ENCODE peak calls at places on chromosomes 16 and 17, in five cellular contexts. F is A549, S is heart left ventricle, K is HCT116, G is upper lobe of left lung. Z is an unnamed sample.

GRCh38 chr17:3660311-3660891 is 8.0 kb downstream of the TAX1BP3 start:
- ATAC-seq in S (peak), G (no peak), K (peak), F (peak), Z (no peak)

GRCh38 chr17:7184091-7184488 is 4.9 kb upstream of the ASGR1 start:
- ATAC-seq in F (peak), G (peak), S (peak), K (no peak), Z (no peak)

GRCh38 chr16:29962344-29962994 is 590 bp downstream of the TMEM219 start:
- ATAC-seq in F (peak), S (peak), K (no peak), G (peak), Z (peak)

GRCh38 chr17:1414001-1414574 is 14.1 kb upstream of the YWHAE start:
- ATAC-seq in S (peak), K (no peak), F (peak), G (no peak), Z (no peak)

GRCh38 chr17:7109461-7110322 is 4.9 kb downstream of the ASGR2 start:
- ATAC-seq in K (no peak), S (no peak), F (no peak), G (no peak), Z (no peak)

GRCh38 chr17:12388206-12388605 is 277.5 kb upstream of the MYOCD start:
- ATAC-seq in G (no peak), S (no peak), F (peak), K (no peak), Z (no peak)

GRCh38 chr16:77877712-77878111 is 89.3 kb downstream of the VAT1L start:
- ATAC-seq in K (peak), G (no peak), S (no peak), F (no peak), Z (no peak)

GRCh38 chr17:37359682-37360188 is 16.1 kb upstream of the C17orf78 start:
- ATAC-seq in K (peak), S (no peak), F (peak), G (no peak), Z (no peak)

GRCh38 chr16:85354623-85355514 is 242.6 kb upstream of the CIBAR2 start:
- ATAC-seq in S (no peak), G (peak), F (no peak), K (no peak), Z (no peak)

GRCh38 chr17:32523827-32524552 is 37.2 kb downstream of the CDK5R1 start:
- ATAC-seq in F (no peak), G (no peak), K (no peak), S (no peak), Z (no peak)

GRCh38 chr17:80855968-80856862 is 135.4 kb upstream of the CHMP6 start:
- ATAC-seq in G (no peak), S (peak), K (peak), F (peak), Z (peak)

GRCh38 chr17:20262116-20262977 is 205.0 kb downstream of the LGALS9B start:
- ATAC-seq in S (no peak), K (no peak), F (no peak), G (no peak), Z (no peak)

GRCh38 chr17:78307887-78308633 is 51.8 kb downstream of the SOCS3 start:
- ATAC-seq in S (no peak), F (peak), G (no peak), K (no peak), Z (no peak)

GRCh38 chr16:1979271-1980025 is 1.8 kb downstream of the NOXO1 start:
- ATAC-seq in S (no peak), F (no peak), K (peak), G (peak), Z (no peak)

GRCh38 chr16:88477631-88478030 is 24.6 kb downstream of the ZFPM1 start:
- ATAC-seq in G (no peak), S (no peak), F (no peak), K (no peak), Z (no peak)

GRCh38 chr16:89319883-89320716 is 102.6 kb downstream of the ZNF778 start:
- ATAC-seq in K (peak), F (peak), G (peak), S (peak), Z (peak)

GRCh38 chr17:29560306-29560705 is 6.5 kb downstream of the ABHD15 start:
- ATAC-seq in K (no peak), G (no peak), S (no peak), F (no peak), Z (no peak)

GRCh38 chr16:70725912-70726828 is 40.3 kb upstream of the MTSS2 start:
- ATAC-seq in K (no peak), F (no peak), G (peak), S (peak), Z (peak)

GRCh38 chr16:87965417-87965816 is 14.2 kb downstream of the BANP start:
- ATAC-seq in G (peak), S (peak), K (no peak), F (no peak), Z (no peak)

GRCh38 chr16:9034056-9034455 is 57.4 kb upstream of the HAPSTR1 start:
- ATAC-seq in K (no peak), G (no peak), S (no peak), F (no peak), Z (no peak)

GRCh38 chr17:29138184-29138955 is 41.8 kb downstream of the MYO18A start:
- ATAC-seq in F (peak), K (peak), S (no peak), G (no peak), Z (no peak)

GRCh38 chr17:59330314-59330942 is 1.0 kb upstream of the YPEL2 start:
- ATAC-seq in G (peak), S (peak), F (peak), K (no peak), Z (no peak)

GRCh38 chr17:80252871-80253270 is 7.8 kb upstream of the RNF213 start:
- ATAC-seq in S (peak), F (peak), G (peak), K (peak), Z (no peak)

GRCh38 chr16:19417640-19418039 is at the start of gene TMC5:
- ATAC-seq in S (no peak), K (no peak), G (no peak), F (no peak), Z (no peak)

GRCh38 chr16:56776562-56776961 is 46.6 kb downstream of the NUP93 start:
- ATAC-seq in F (no peak), G (no peak), S (no peak), K (no peak), Z (peak)

GRCh38 chr16:23317751-23318150 is 15.6 kb downstream of the SCNN1B start:
- ATAC-seq in G (no peak), K (no peak), S (no peak), F (peak), Z (no peak)

GRCh38 chr16:53896711-53897110 is 192.8 kb downstream of the FTO start:
- ATAC-seq in S (no peak), G (no peak), F (no peak), K (no peak), Z (no peak)

GRCh38 chr17:37107406-37108083 is 158.8 kb downstream of the AATF start:
- ATAC-seq in G (peak), S (peak), K (no peak), F (peak), Z (peak)

GRCh38 chr17:63437287-63438091 is 8.6 kb downstream of the CYB561 start:
- ATAC-seq in G (no peak), K (no peak), S (no peak), F (no peak), Z (no peak)

GRCh38 chr16:1793578-1794220 is at the start of gene IGFALS:
- ATAC-seq in F (peak), G (peak), S (no peak), K (no peak), Z (no peak)

GRCh38 chr16:24091125-24091524 is 165.0 kb upstream of the CACNG3 start:
- ATAC-seq in S (no peak), K (no peak), G (no peak), F (no peak), Z (no peak)

GRCh38 chr16:88638323-88639230 is at the start of gene IL17C:
- ATAC-seq in F (no peak), S (no peak), K (no peak), G (peak), Z (no peak)

GRCh38 chr17:82127704-82128103 is 29.7 kb upstream of the FASN start:
- ATAC-seq in G (no peak), K (no peak), F (peak), S (no peak), Z (no peak)

GRCh38 chr16:10367616-10368188 is 18.2 kb upstream of the ATF7IP2 start:
- ATAC-seq in F (no peak), S (no peak), G (no peak), K (no peak), Z (no peak)

GRCh38 chr17:44012391-44012790 is 2.4 kb downstream of the TMEM101 start:
- ATAC-seq in K (no peak), F (no peak), S (no peak), G (no peak), Z (no peak)
- TF ChIP-seq POLR2A in K (no peak), F (no peak), S (no peak), G (no peak), Z (no peak)

GRCh38 chr17:49216953-49217650 is 6.6 kb downstream of the ABI3 start:
- ATAC-seq in G (peak), F (peak), S (peak), K (no peak), Z (peak)

GRCh38 chr17:49217651-49218413 is 7.3 kb downstream of the ABI3 start:
- ATAC-seq in F (no peak), G (peak), S (peak), K (no peak), Z (peak)

GRCh38 chr17:49223168-49223516 is 7.4 kb downstream of the PHOSPHO1 start:
- ATAC-seq in G (no peak), F (peak), S (no peak), K (peak), Z (no peak)

GRCh38 chr17:49218941-49219913 is 8.7 kb downstream of the ABI3 start:
- ATAC-seq in G (no peak), F (peak), K (no peak), S (peak), Z (no peak)

GRCh38 chr17:49219987-49220386 is 9.5 kb downstream of the ABI3 start:
- ATAC-seq in K (no peak), S (no peak), G (no peak), F (no peak), Z (no peak)
- H3K27ac ChIP-seq in K (no peak), S (no peak), G (peak), F (no peak), Z (no peak)

GRCh38 chr17:50359005-50359699 is 13.2 kb downstream of the XYLT2 start:
- ATAC-seq in F (no peak), K (no peak), S (no peak), G (no peak), Z (no peak)
- TF ChIP-seq POLR2A in F (no peak), K (no peak), S (no peak), G (no peak), Z (no peak)

DNA sequence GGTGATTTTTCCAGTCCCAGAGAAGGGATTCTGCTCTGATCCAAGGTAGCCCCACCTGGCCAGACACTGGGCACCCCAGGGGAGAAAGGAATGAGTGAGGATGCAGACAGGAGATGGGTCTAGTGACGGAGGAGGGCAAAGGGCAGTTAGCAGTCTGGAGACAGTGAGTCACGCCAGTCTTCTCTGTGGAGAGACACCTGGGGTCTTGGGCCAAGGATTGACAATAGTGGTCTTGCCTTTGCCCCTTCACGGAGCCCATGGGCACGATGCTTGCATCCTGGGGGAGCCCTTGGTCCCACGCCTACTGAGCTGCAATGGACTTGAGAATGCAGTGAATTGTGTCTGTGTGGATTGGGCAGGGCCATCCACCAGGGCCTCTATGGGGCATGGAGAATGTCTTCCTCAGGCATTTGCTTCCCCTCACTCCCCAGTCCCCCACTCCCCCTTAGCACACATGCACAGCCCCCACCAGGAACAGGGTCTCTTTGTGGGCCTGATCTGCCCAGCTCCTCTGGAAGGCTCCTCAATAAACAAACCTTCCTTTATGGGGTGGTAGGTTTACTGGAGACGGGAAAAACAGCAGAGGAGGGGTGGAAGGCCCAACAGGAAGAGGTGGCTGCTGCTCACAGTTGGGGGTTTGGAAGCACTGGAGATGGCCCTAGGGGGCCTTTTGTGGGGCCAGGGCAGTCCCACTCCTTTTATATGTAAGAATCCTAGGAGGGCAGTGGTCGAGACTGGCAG is 1.4 kb downstream of the CHAD start:
- ATAC-seq in S (no peak), F (peak), G (no peak), K (no peak), Z (no peak)
- H3K27ac ChIP-seq in S (no peak), F (peak), G (no peak), K (no peak), Z (no peak)